ENCODE peak calls at places on chromosomes 12 and 14, in seven cellular contexts. T is AG04450; I is COR-L47; P is NCI-H69; J is NCI-H1694; C is activated CD4-positive, alpha-beta T cell treated with anti-CD3 and anti-CD28 coated beads, Interleukin-2, amount 10 ng/mL, durations not matched to agents 7 days and 5 days; O is anterior cingulate cortex. G is an unnamed sample.

GRCh38 chr14:69539631-69540410 is 34.9 kb downstream of the CCDC177 start:
- DNase-seq in T (peak), I (no peak), P (no peak), J (no peak), C (no peak), O (no peak), G (no peak)

GRCh38 chr12:93896427-93896826 is 219.3 kb downstream of the CRADD start:
- DNase-seq in T (no peak), I (no peak), P (no peak), J (no peak), C (no peak), O (no peak), G (peak)

GRCh38 chr12:63098851-63099250 is 52.1 kb downstream of the AVPR1A start:
- DNase-seq in T (no peak), I (peak), P (peak), J (no peak), C (no peak), O (no peak), G (no peak)

GRCh38 chr14:90288646-90289355 is 32.4 kb downstream of the PSMC1 start:
- DNase-seq in T (no peak), I (no peak), P (peak), J (peak), C (no peak), O (no peak), G (no peak)

GRCh38 chr14:88299865-88300264 is 23.2 kb downstream of the KCNK10 start:
- DNase-seq in T (no peak), I (no peak), P (no peak), J (no peak), C (no peak), O (no peak), G (no peak)

GRCh38 chr14:78985668-78986073 is 815.5 kb downstream of the NRXN3 start:
- DNase-seq in T (no peak), I (peak), P (peak), J (no peak), C (no peak), O (no peak), G (no peak)

GRCh38 chr14:67736771-67737170 is 35.1 kb downstream of the RDH12 start:
- DNase-seq in T (no peak), I (no peak), P (no peak), J (no peak), C (no peak), O (no peak), G (no peak)

GRCh38 chr14:23697689-23698088 is 61.5 kb downstream of the DHRS2 start:
- DNase-seq in T (no peak), I (no peak), P (no peak), J (no peak), C (no peak), O (no peak), G (no peak)

GRCh38 chr12:117972341-117972740 is 3.6 kb upstream of the KSR2 start:
- DNase-seq in T (no peak), I (peak), P (peak), J (no peak), C (no peak), O (no peak), G (no peak)

GRCh38 chr12:1949771-1950470 is 31.5 kb upstream of the CACNA2D4 start:
- DNase-seq in T (no peak), I (no peak), P (no peak), J (no peak), C (no peak), O (no peak), G (no peak)

GRCh38 chr12:29317556-29318363 is 63.2 kb downstream of the ERGIC2 start:
- DNase-seq in T (no peak), I (peak), P (peak), J (peak), C (peak), O (no peak), G (peak)

GRCh38 chr14:102140027-102140749 is 491 bp downstream of the WDR20 start:
- DNase-seq in T (no peak), I (no peak), P (peak), J (no peak), C (peak), O (no peak), G (peak)

GRCh38 chr14:103597623-103598372 is 31.2 kb upstream of the KLC1 start:
- DNase-seq in T (peak), I (no peak), P (peak), J (peak), C (no peak), O (no peak), G (peak)